ENCODE peak calls at places on chromosomes 11 and 22, in five cellular contexts. One of them, this sample, is unnamed.
A peak's percentile ranks its signal among the peaks of the same experiment; 100 is the strongest.

GRCh38 chr22:41367680-41368542 is 13.8 kb upstream of the TEF start:
- DNase-seq in ACHN: no peak
- DNase-seq in anterior cingulate cortex: peak; percentile 35
- DNase-seq in fibroblast of the aortic adventitia: peak; percentile 67
- DNase-seq in nucleus accumbens: no peak
- DNase-seq in this sample: peak; percentile 43

GRCh38 chr11:130066338-130066737 is 3.4 kb upstream of the APLP2 start:
- DNase-seq in anterior cingulate cortex: no peak
- DNase-seq in ACHN: peak; percentile 29
- DNase-seq in fibroblast of the aortic adventitia: no peak
- DNase-seq in nucleus accumbens: no peak
- DNase-seq in this sample: no peak

GRCh38 chr11:4680341-4680740 is 17.3 kb downstream of the OR51E2 start:
- DNase-seq in fibroblast of the aortic adventitia: no peak
- DNase-seq in anterior cingulate cortex: no peak
- DNase-seq in nucleus accumbens: no peak
- DNase-seq in ACHN: no peak
- DNase-seq in this sample: no peak

GRCh38 chr11:66386171-66387069 is 14.9 kb upstream of the SLC29A2 start:
- DNase-seq in anterior cingulate cortex: peak; percentile 49
- DNase-seq in nucleus accumbens: peak; percentile 22
- DNase-seq in ACHN: peak; percentile 82
- DNase-seq in fibroblast of the aortic adventitia: peak; percentile 90
- DNase-seq in this sample: peak; percentile 91

GRCh38 chr22:24759765-24760164 is 14.8 kb downstream of the PIWIL3 start:
- DNase-seq in ACHN: no peak
- DNase-seq in fibroblast of the aortic adventitia: no peak
- DNase-seq in anterior cingulate cortex: no peak
- DNase-seq in nucleus accumbens: no peak
- DNase-seq in this sample: no peak

GRCh38 chr11:63535734-63536133 is 874 bp upstream of the PLAAT4 start:
- DNase-seq in nucleus accumbens: no peak
- DNase-seq in fibroblast of the aortic adventitia: no peak
- DNase-seq in anterior cingulate cortex: no peak
- DNase-seq in ACHN: no peak
- DNase-seq in this sample: no peak

GRCh38 chr11:27263046-27263445 is 100.0 kb downstream of the CCDC34 start:
- DNase-seq in fibroblast of the aortic adventitia: no peak
- DNase-seq in anterior cingulate cortex: no peak
- DNase-seq in ACHN: no peak
- DNase-seq in nucleus accumbens: no peak
- DNase-seq in this sample: no peak

GRCh38 chr22:32237021-32237420 is 18.1 kb downstream of the SLC5A4 start:
- DNase-seq in nucleus accumbens: no peak
- DNase-seq in fibroblast of the aortic adventitia: no peak
- DNase-seq in ACHN: no peak
- DNase-seq in anterior cingulate cortex: no peak
- DNase-seq in this sample: no peak

GRCh38 chr11:72430743-72431570 is 3.4 kb downstream of the CLPB start:
- DNase-seq in ACHN: peak; percentile 49
- DNase-seq in nucleus accumbens: no peak
- DNase-seq in anterior cingulate cortex: peak; percentile 22
- DNase-seq in fibroblast of the aortic adventitia: peak; percentile 71
- DNase-seq in this sample: no peak

GRCh38 chr11:40602866-40603578 is 856.4 kb downstream of the LRRC4C start:
- DNase-seq in nucleus accumbens: no peak
- DNase-seq in fibroblast of the aortic adventitia: no peak
- DNase-seq in anterior cingulate cortex: no peak
- DNase-seq in ACHN: no peak
- DNase-seq in this sample: no peak

GRCh38 chr11:77102246-77103210 is at the start of gene OMP:
- DNase-seq in fibroblast of the aortic adventitia: no peak
- DNase-seq in nucleus accumbens: no peak
- DNase-seq in ACHN: no peak
- DNase-seq in anterior cingulate cortex: no peak
- DNase-seq in this sample: no peak

GRCh38 chr11:109342261-109342660 is 79.7 kb upstream of the C11orf87 start:
- DNase-seq in anterior cingulate cortex: no peak
- DNase-seq in fibroblast of the aortic adventitia: no peak
- DNase-seq in ACHN: no peak
- DNase-seq in nucleus accumbens: no peak
- DNase-seq in this sample: no peak

GRCh38 chr22:49040111-49040510 is 787.6 kb downstream of the BRD1 start:
- DNase-seq in nucleus accumbens: no peak
- DNase-seq in ACHN: no peak
- DNase-seq in fibroblast of the aortic adventitia: no peak
- DNase-seq in anterior cingulate cortex: no peak
- DNase-seq in this sample: no peak

GRCh38 chr22:27825174-27825573 is 23.6 kb upstream of the MN1 start:
- DNase-seq in fibroblast of the aortic adventitia: no peak
- DNase-seq in ACHN: no peak
- DNase-seq in anterior cingulate cortex: no peak
- DNase-seq in nucleus accumbens: no peak
- DNase-seq in this sample: no peak

GRCh38 chr11:13140873-13141655 is 131.9 kb downstream of the RASSF10 start:
- DNase-seq in anterior cingulate cortex: no peak
- DNase-seq in fibroblast of the aortic adventitia: no peak
- DNase-seq in ACHN: peak; percentile 90
- DNase-seq in nucleus accumbens: no peak
- DNase-seq in this sample: peak; percentile 79

GRCh38 chr11:109731451-109731850 is 309.5 kb downstream of the C11orf87 start:
- DNase-seq in ACHN: no peak
- DNase-seq in nucleus accumbens: no peak
- DNase-seq in anterior cingulate cortex: no peak
- DNase-seq in fibroblast of the aortic adventitia: no peak
- DNase-seq in this sample: no peak

GRCh38 chr11:129625930-129626329 is 189.7 kb upstream of the TMEM45B start:
- DNase-seq in anterior cingulate cortex: no peak
- DNase-seq in nucleus accumbens: no peak
- DNase-seq in ACHN: no peak
- DNase-seq in fibroblast of the aortic adventitia: no peak
- DNase-seq in this sample: no peak

GRCh38 chr11:28618426-28618825 is 510.2 kb downstream of the METTL15 start:
- DNase-seq in fibroblast of the aortic adventitia: peak; percentile 49
- DNase-seq in anterior cingulate cortex: no peak
- DNase-seq in ACHN: no peak
- DNase-seq in nucleus accumbens: no peak
- DNase-seq in this sample: no peak

GRCh38 chr22:48900626-48901025 is 927.0 kb downstream of the BRD1 start:
- DNase-seq in ACHN: no peak
- DNase-seq in nucleus accumbens: no peak
- DNase-seq in anterior cingulate cortex: no peak
- DNase-seq in fibroblast of the aortic adventitia: no peak
- DNase-seq in this sample: no peak

GRCh38 chr11:115765803-115766239 is 261.6 kb upstream of the CADM1 start:
- DNase-seq in anterior cingulate cortex: no peak
- DNase-seq in fibroblast of the aortic adventitia: no peak
- DNase-seq in nucleus accumbens: no peak
- DNase-seq in ACHN: no peak
- DNase-seq in this sample: no peak

GRCh38 chr11:33957304-33957917 is 65.5 kb upstream of the LMO2 start:
- DNase-seq in ACHN: no peak
- DNase-seq in fibroblast of the aortic adventitia: no peak
- DNase-seq in nucleus accumbens: no peak
- DNase-seq in anterior cingulate cortex: no peak
- DNase-seq in this sample: no peak

GRCh38 chr11:126452256-126452655 is 96.8 kb downstream of the ST3GAL4 start:
- DNase-seq in anterior cingulate cortex: no peak
- DNase-seq in fibroblast of the aortic adventitia: no peak
- DNase-seq in nucleus accumbens: no peak
- DNase-seq in ACHN: no peak
- DNase-seq in this sample: no peak

GRCh38 chr11:9251306-9251705 is 13.8 kb downstream of the DENND5A start:
- DNase-seq in nucleus accumbens: no peak
- DNase-seq in fibroblast of the aortic adventitia: no peak
- DNase-seq in anterior cingulate cortex: no peak
- DNase-seq in ACHN: no peak
- DNase-seq in this sample: no peak